ENCODE peak calls at places on chromosomes 1 and 21, in nine cellular contexts. G is fibroblast of mammary gland, Z is heart left ventricle, Q is cardiac muscle cell, U is GM12865, J is HFF-Myc, M is cardiac fibroblast, F is K562, D is Peyer's patch. V is an unnamed sample.
A peak's percentile ranks its signal among the peaks of the same experiment; 100 is the strongest.

GRCh38 chr1:94949681-94950661 is 23.1 kb upstream of the CNN3 start:
- DNase-seq in G (peak; percentile 64), Z (no peak), Q (peak; percentile 63), U (no peak), J (no peak), M (peak; percentile 52), F (no peak), D (no peak), V (no peak)

GRCh38 chr1:24867064-24867870 is 62.8 kb downstream of the RUNX3 start:
- DNase-seq in G (no peak), Z (no peak), Q (no peak), U (no peak), J (no peak), M (no peak), F (no peak), D (no peak), V (no peak)

GRCh38 chr1:21873761-21874160 is 61.7 kb downstream of the LDLRAD2 start:
- DNase-seq in G (no peak), Z (no peak), Q (no peak), U (no peak), J (no peak), M (no peak), F (no peak), D (no peak), V (no peak)

GRCh38 chr1:109493805-109494539 is at the start of gene CYB561D1:
- DNase-seq in G (peak; percentile 71), Z (peak; percentile 95), Q (peak; percentile 88), U (peak; percentile 91), J (no peak), M (peak; percentile 87), F (peak; percentile 94), D (peak; percentile 94), V (peak; percentile 42)

GRCh38 chr1:77412794-77413530 is 131.1 kb downstream of the AK5 start:
- DNase-seq in G (no peak), Z (no peak), Q (no peak), U (peak; percentile 27), J (no peak), M (no peak), F (no peak), D (no peak), V (no peak)

GRCh38 chr1:37481289-37482003 is 7.1 kb downstream of the ZC3H12A start:
- DNase-seq in G (peak; percentile 42), Z (no peak), Q (no peak), U (no peak), J (no peak), M (no peak), F (no peak), D (peak; percentile 45), V (no peak)

GRCh38 chr21:33886316-33886715 is 29.3 kb downstream of the ATP5PO start:
- DNase-seq in G (no peak), Z (no peak), Q (no peak), U (no peak), J (no peak), M (no peak), F (no peak), D (no peak), V (no peak)

GRCh38 chr1:220943319-220943718 is 64.1 kb downstream of the HLX start:
- DNase-seq in G (no peak), Z (no peak), Q (no peak), U (peak; percentile 6), J (no peak), M (no peak), F (no peak), D (no peak), V (no peak)

GRCh38 chr1:6351480-6352137 is 42.0 kb downstream of the ACOT7 start:
- DNase-seq in G (no peak), Z (peak; percentile 81), Q (no peak), U (no peak), J (no peak), M (no peak), F (no peak), D (peak; percentile 84), V (no peak)

GRCh38 chr1:154579382-154579781 is 11.8 kb downstream of the CHRNB2 start:
- DNase-seq in G (no peak), Z (no peak), Q (no peak), U (no peak), J (no peak), M (no peak), F (no peak), D (no peak), V (no peak)

GRCh38 chr21:39386194-39386593 is 37.3 kb upstream of the HMGN1 start:
- DNase-seq in G (peak; percentile 51), Z (peak; percentile 68), Q (peak; percentile 21), U (no peak), J (no peak), M (peak; percentile 33), F (no peak), D (no peak), V (no peak)

GRCh38 chr1:20370628-20371200 is 80.0 kb downstream of the VWA5B1 start:
- DNase-seq in G (peak; percentile 52), Z (peak; percentile 18), Q (no peak), U (no peak), J (peak; percentile 7), M (no peak), F (no peak), D (no peak), V (no peak)

DNA sequence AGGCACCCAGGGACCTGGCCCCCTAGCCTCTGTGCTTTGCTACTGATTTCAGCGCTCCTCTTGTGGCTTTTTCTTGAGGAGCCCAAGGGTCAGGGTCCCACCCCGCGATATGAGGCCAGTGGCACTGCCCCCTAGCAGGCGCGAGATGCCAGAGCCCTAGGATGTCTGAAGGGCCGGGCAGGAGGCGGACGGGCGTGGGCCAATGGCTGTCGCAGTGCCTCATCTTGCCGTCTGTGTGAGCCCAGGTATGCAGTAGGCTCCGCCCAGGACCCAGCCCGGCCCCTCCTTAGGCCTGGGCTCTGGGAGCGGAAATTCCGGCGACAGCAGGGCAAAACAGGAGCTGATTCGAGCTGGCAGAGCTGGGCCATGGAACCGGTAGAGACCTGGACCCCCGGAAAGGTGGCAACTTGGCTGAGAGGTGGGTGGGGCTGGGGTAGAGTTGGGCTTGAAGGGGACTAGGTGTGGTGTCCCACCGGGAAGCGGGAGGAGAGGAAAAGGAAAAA is at the start of gene CNKSR1:
- DNase-seq in G (no peak), Z (no peak), Q (no peak), U (no peak), J (no peak), M (no peak), F (no peak), D (peak; percentile 92), V (no peak)
- H3K4me3 ChIP-seq in G (no peak within 1 kb of the TSS), Z (no peak within 1 kb of the TSS), Q (no peak within 1 kb of the TSS), U (no peak within 1 kb of the TSS), J (no peak within 1 kb of the TSS), M (no peak within 1 kb of the TSS), F (no peak within 1 kb of the TSS), D (peak within 1 kb of the TSS; percentile 62), V (no peak within 1 kb of the TSS)

GRCh38 chr1:173168941-173169340 is 38.2 kb downstream of the TNFSF4 start:
- DNase-seq in G (no peak), Z (no peak), Q (no peak), U (no peak), J (no peak), M (no peak), F (no peak), D (no peak), V (no peak)
- TF ChIP-seq CTCF in G (no peak), Z (no peak), Q (no peak), U (no peak), J (no peak), M (no peak), F (no peak), D (no peak), V (no peak)

DNA sequence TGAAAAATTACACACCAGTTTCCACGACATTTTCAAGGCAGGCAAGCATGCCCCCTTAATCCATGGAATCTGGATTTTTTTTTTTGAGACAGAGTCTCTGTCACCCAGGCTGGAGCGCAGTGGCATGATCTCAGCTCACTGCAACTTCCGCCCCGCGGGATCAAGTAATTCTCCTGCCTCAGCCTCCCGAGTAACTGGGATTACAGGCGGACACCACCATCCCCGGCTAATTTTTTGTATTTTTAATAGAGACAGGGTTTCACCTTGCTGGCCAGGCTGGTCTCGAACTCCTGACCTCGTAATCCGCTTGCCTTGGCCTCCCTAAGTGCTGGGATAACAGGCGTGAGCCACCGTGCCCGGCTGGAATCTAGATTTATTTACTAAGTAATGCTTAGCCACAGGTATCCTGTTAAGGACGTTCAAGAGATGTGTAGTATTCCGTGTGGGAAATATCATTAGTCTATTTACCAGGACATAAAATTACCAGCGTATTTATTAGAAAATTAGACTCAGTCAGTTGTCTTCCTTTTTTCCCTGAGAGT is 2.5 kb downstream of the IFI44 start:
- DNase-seq in G (no peak), Z (no peak), Q (no peak), U (no peak), J (no peak), M (no peak), F (no peak), D (no peak), V (no peak)
- H3K4me3 ChIP-seq in G (no peak overlapping the region), Z (peak overlapping the region; percentile 50), Q (no peak overlapping the region), U (peak overlapping the region; percentile 81), J (no peak overlapping the region), M (no peak overlapping the region), F (no peak overlapping the region), D (peak overlapping the region; percentile 42), V (peak overlapping the region; percentile 78)

GRCh38 chr1:113129529-113130185 is 56.7 kb downstream of the LRIG2 start:
- DNase-seq in G (no peak), Z (no peak), Q (no peak), U (no peak), J (no peak), M (no peak), F (no peak), D (no peak), V (no peak)
- TF ChIP-seq CTCF in G (no peak), Z (no peak), Q (no peak), U (no peak), J (no peak), M (no peak), F (no peak), D (no peak), V (no peak)

GRCh38 chr21:42400525-42400924 is 3.2 kb upstream of the UBASH3A start:
- DNase-seq in G (peak; percentile 47), Z (no peak), Q (peak; percentile 6), U (peak; percentile 37), J (peak; percentile 22), M (no peak), F (no peak), D (no peak), V (no peak)
- H3K4me3 ChIP-seq in G (no peak overlapping the region), Z (no peak overlapping the region), Q (no peak overlapping the region), U (no peak overlapping the region), J (no peak overlapping the region), M (no peak overlapping the region), F (no peak overlapping the region), D (no peak overlapping the region), V (no peak overlapping the region)

GRCh38 chr1:184483101-184483813 is 96.4 kb downstream of the C1orf21 start:
- DNase-seq in G (peak; percentile 90), Z (no peak), Q (peak; percentile 59), U (peak; percentile 29), J (no peak), M (peak; percentile 61), F (no peak), D (no peak), V (no peak)
- TF ChIP-seq CTCF in G (peak; percentile 29), Z (no peak), Q (no peak), U (no peak), J (no peak), M (no peak), F (no peak), D (no peak), V (peak; percentile 32)